ENCODE peak calls at places on chromosome 15, in four cellular contexts. One of them, this sample, is unnamed.

GRCh38 chr15:78977091-78977571 is 32.3 kb upstream of the CTSH start:
- DNase-seq in GM12878: peak; percentile 91
- DNase-seq in K562: no peak
- DNase-seq in HepG2: no peak
- DNase-seq in this sample: no peak

GRCh38 chr15:67531379-67532059 is 10.6 kb downstream of the C15orf61 start:
- DNase-seq in K562: no peak
- DNase-seq in GM12878: no peak
- DNase-seq in HepG2: no peak
- DNase-seq in this sample: no peak

GRCh38 chr15:58966698-58967097 is 20.8 kb upstream of the RNF111 start:
- DNase-seq in GM12878: no peak
- DNase-seq in K562: no peak
- DNase-seq in HepG2: no peak
- DNase-seq in this sample: no peak

GRCh38 chr15:101175396-101175795 is 76.5 kb downstream of the CHSY1 start:
- DNase-seq in GM12878: no peak
- DNase-seq in HepG2: no peak
- DNase-seq in K562: no peak
- DNase-seq in this sample: no peak

GRCh38 chr15:67736810-67737209 is 88.5 kb upstream of the SKOR1 start:
- DNase-seq in GM12878: no peak
- DNase-seq in HepG2: no peak
- DNase-seq in K562: peak; percentile 12
- DNase-seq in this sample: no peak

GRCh38 chr15:100942656-100943055 is 23.5 kb downstream of the LRRK1 start:
- DNase-seq in K562: no peak
- DNase-seq in HepG2: no peak
- DNase-seq in GM12878: no peak
- DNase-seq in this sample: no peak

GRCh38 chr15:66827039-66827697 is 125.1 kb downstream of the SMAD6 start:
- DNase-seq in K562: no peak
- DNase-seq in GM12878: no peak
- DNase-seq in HepG2: no peak
- DNase-seq in this sample: peak; percentile 36

GRCh38 chr15:92101706-92102434 is 248.4 kb downstream of the SLCO3A1 start:
- DNase-seq in HepG2: no peak
- DNase-seq in GM12878: peak; percentile 28
- DNase-seq in K562: no peak
- DNase-seq in this sample: no peak

GRCh38 chr15:39246523-39246922 is 334.4 kb upstream of the THBS1 start:
- DNase-seq in GM12878: no peak
- DNase-seq in K562: no peak
- DNase-seq in HepG2: no peak
- DNase-seq in this sample: no peak

GRCh38 chr15:68991723-68992122 is 22.8 kb upstream of the NOX5 start:
- DNase-seq in K562: peak; percentile 95
- DNase-seq in GM12878: no peak
- DNase-seq in HepG2: no peak
- DNase-seq in this sample: no peak

GRCh38 chr15:27826411-27826810 is 272.7 kb downstream of the OCA2 start:
- DNase-seq in GM12878: no peak
- DNase-seq in K562: no peak
- DNase-seq in HepG2: no peak
- DNase-seq in this sample: no peak

GRCh38 chr15:60477991-60478632 is 830 bp downstream of the ICE2 start:
- DNase-seq in GM12878: peak; percentile 15
- DNase-seq in HepG2: peak; percentile 21
- DNase-seq in K562: peak; percentile 29
- DNase-seq in this sample: no peak

GRCh38 chr15:79184465-79184892 is 93.9 kb upstream of the RASGRF1 start:
- DNase-seq in GM12878: peak; percentile 25
- DNase-seq in K562: peak; percentile 79
- DNase-seq in HepG2: peak; percentile 59
- DNase-seq in this sample: peak; percentile 80

GRCh38 chr15:36469567-36469966 is 109.9 kb upstream of the CDIN1 start:
- DNase-seq in K562: no peak
- DNase-seq in HepG2: no peak
- DNase-seq in GM12878: no peak
- DNase-seq in this sample: no peak

GRCh38 chr15:42457445-42458442 is 33.2 kb downstream of the ZNF106 start:
- DNase-seq in K562: no peak
- DNase-seq in HepG2: no peak
- DNase-seq in GM12878: peak; percentile 45
- DNase-seq in this sample: peak; percentile 80

GRCh38 chr15:73368301-73369072 is at the start of gene HCN4:
- DNase-seq in HepG2: no peak
- DNase-seq in GM12878: no peak
- DNase-seq in K562: no peak
- DNase-seq in this sample: peak; percentile 84

GRCh38 chr15:79321876-79322275 is 11.0 kb downstream of the TMED3 start:
- DNase-seq in K562: no peak
- DNase-seq in HepG2: no peak
- DNase-seq in GM12878: no peak
- DNase-seq in this sample: no peak

GRCh38 chr15:62846131-62846804 is 196.3 kb upstream of the TPM1 start:
- DNase-seq in K562: no peak
- DNase-seq in HepG2: no peak
- DNase-seq in GM12878: no peak
- DNase-seq in this sample: no peak

GRCh38 chr15:62848631-62849050 is 193.9 kb upstream of the TPM1 start:
- DNase-seq in GM12878: no peak
- DNase-seq in HepG2: peak; percentile 13
- DNase-seq in K562: no peak
- DNase-seq in this sample: no peak

GRCh38 chr15:62846805-62847481 is 195.6 kb upstream of the TPM1 start:
- DNase-seq in K562: no peak
- DNase-seq in GM12878: no peak
- DNase-seq in HepG2: no peak
- DNase-seq in this sample: no peak

GRCh38 chr15:62849316-62850129 is 193.0 kb upstream of the TPM1 start:
- DNase-seq in HepG2: no peak
- DNase-seq in GM12878: no peak
- DNase-seq in K562: no peak
- DNase-seq in this sample: no peak

DNA sequence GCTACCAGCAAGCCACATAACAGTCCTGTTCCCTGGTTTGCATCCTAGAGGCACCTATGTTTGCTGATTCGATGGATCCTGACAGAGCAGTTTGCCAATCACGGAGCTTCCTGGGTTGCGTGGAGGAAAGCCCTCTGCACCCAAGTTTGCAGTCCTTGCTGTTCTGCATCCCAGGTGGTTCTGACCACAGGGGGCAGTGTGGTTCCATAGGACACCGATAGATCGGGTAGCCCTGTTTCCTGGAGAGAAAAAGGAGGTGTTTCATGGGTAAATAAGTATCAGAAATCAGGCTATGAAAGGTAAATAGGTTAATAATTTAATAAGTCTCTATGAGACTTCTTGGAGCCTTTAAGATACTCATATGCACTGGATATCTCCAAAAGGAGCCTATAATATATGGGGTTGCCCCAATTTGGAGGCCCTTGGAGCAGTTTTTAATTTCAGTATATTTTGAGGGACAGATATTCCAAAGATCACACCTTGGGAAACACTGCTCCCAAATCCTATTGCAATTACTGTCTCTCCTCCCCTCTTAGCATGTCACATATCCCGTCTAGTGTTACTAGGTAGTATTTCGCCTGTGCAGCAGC is 194.6 kb upstream of the TPM1 start:
- DNase-seq in K562: peak; percentile 67
- DNase-seq in HepG2: peak; percentile 44
- DNase-seq in GM12878: no peak
- DNase-seq in this sample: peak; percentile 88
- TF ChIP-seq ATF2 in K562: no peak
- TF ChIP-seq ATF2 in HepG2: no peak
- TF ChIP-seq ATF2 in GM12878: no peak
- TF ChIP-seq ATF2 in this sample: no peak

GRCh38 chr15:50890751-50891150 is 17.7 kb upstream of the AP4E1 start:
- DNase-seq in GM12878: no peak
- DNase-seq in K562: no peak
- DNase-seq in HepG2: no peak
- DNase-seq in this sample: no peak
- TF ChIP-seq CREM in GM12878: no peak
- TF ChIP-seq CREM in K562: no peak
- TF ChIP-seq CREM in HepG2: no peak
- TF ChIP-seq CREM in this sample: no peak

GRCh38 chr15:80509800-80510199 is 105.6 kb downstream of the ARNT2 start:
- DNase-seq in GM12878: no peak
- DNase-seq in K562: no peak
- DNase-seq in HepG2: no peak
- DNase-seq in this sample: no peak

GRCh38 chr15:80507131-80507530 is 102.9 kb downstream of the ARNT2 start:
- DNase-seq in GM12878: no peak
- DNase-seq in HepG2: no peak
- DNase-seq in K562: no peak
- DNase-seq in this sample: no peak

GRCh38 chr15:80508783-80509182 is 104.6 kb downstream of the ARNT2 start:
- DNase-seq in GM12878: no peak
- DNase-seq in K562: no peak
- DNase-seq in HepG2: no peak
- DNase-seq in this sample: no peak

GRCh38 chr15:80506494-80506893 is 102.3 kb downstream of the ARNT2 start:
- DNase-seq in GM12878: no peak
- DNase-seq in HepG2: no peak
- DNase-seq in K562: no peak
- DNase-seq in this sample: no peak

DNA sequence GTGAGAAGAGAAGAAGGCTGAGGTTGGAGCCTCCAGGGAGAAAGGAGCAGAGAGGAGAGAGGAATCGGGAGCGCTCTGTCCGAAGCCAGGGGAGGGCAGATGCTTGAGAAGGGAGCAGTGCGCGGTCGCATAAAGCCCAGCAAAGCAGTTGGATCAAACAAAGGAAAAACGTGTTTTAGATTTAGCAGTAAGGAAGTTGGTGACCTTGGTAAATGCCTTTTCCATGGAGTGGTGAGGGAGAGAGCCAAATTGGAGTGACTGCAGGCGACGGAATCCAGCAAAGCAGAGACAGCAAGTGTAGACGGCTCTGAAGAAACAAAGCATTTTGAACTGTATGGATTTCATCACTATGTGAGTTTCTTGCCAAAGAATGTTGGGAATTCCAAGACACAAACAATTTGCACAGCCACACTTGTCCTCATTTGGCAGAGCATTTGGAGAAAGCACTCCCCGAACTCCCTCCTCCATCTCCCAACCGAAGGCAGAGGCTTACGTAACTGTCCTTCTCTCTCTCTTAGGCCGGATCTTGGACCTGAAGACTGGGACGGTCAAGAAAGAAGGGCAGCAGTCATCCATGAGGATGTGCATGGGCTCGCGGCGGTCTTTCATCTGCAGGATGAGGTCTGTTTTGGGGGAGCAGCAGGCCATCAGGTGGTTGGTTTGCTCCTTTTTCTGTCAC is 103.6 kb downstream of the ARNT2 start:
- DNase-seq in GM12878: no peak
- DNase-seq in HepG2: no peak
- DNase-seq in K562: no peak
- DNase-seq in this sample: no peak
- TF ChIP-seq ESRRA in GM12878: no peak
- TF ChIP-seq ESRRA in HepG2: no peak
- TF ChIP-seq ESRRA in K562: no peak
- TF ChIP-seq ESRRA in this sample: no peak

GRCh38 chr15:90325677-90326200 is 26.3 kb upstream of the ZNF774 start:
- DNase-seq in K562: no peak
- DNase-seq in GM12878: no peak
- DNase-seq in HepG2: no peak
- DNase-seq in this sample: no peak
- TF ChIP-seq ATF2 in K562: no peak
- TF ChIP-seq ATF2 in GM12878: no peak
- TF ChIP-seq ATF2 in HepG2: no peak
- TF ChIP-seq ATF2 in this sample: no peak

GRCh38 chr15:52733078-52733477 is 53.9 kb upstream of the ATOSA start:
- DNase-seq in K562: no peak
- DNase-seq in HepG2: peak; percentile 63
- DNase-seq in GM12878: no peak
- DNase-seq in this sample: no peak

GRCh38 chr15:52737720-52738119 is 52.4 kb downstream of the ONECUT1 start:
- DNase-seq in GM12878: no peak
- DNase-seq in HepG2: no peak
- DNase-seq in K562: no peak
- DNase-seq in this sample: no peak

GRCh38 chr15:52733696-52734255 is 54.6 kb upstream of the ATOSA start:
- DNase-seq in HepG2: no peak
- DNase-seq in GM12878: no peak
- DNase-seq in K562: no peak
- DNase-seq in this sample: no peak

GRCh38 chr15:52734329-52734728 is 55.1 kb upstream of the ATOSA start:
- DNase-seq in GM12878: no peak
- DNase-seq in K562: no peak
- DNase-seq in HepG2: no peak
- DNase-seq in this sample: no peak

DNA sequence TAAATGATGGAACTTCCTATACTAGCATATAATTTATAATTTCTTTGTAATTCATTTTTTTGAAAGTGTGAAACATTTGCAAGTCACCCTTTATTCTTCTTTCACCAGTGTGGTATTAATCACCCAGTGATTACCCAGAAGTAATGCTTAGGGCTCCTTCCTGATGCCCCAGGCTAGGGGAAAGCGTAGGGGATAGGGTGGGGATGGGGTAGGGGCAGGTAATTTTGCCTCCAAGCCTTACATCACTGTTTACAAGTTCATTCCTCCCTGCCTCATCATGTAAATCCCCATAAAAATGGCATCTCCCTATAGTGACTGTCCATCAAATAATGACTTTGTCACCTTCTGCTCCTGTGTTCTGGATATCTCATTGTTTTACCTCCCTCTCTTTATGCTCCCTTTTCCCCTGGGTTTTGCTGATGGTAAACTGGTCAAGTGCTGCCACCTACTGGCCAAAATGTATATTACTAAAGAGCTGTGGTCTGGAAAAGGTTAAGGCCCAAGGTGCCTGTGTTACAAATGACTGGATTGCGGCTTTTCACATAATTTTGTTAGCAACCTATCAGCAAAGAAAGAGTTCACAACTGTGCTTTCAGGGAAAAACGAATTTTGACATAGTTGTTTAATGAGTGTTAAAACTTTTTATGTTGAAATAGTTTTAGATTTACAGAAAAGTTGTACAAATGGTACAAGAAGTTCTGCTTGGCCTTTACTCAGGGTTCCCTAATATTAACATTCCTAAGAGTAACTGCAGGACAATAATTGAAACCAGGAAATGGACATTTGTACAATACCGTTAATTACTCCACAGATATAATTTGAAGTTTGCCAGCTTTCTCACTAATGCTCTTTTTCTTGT is 54.7 kb downstream of the ONECUT1 start:
- DNase-seq in GM12878: peak; percentile 64
- DNase-seq in HepG2: peak; percentile 73
- DNase-seq in K562: peak; percentile 81
- DNase-seq in this sample: peak; percentile 64
- TF ChIP-seq CREM in GM12878: no peak
- TF ChIP-seq CREM in HepG2: no peak
- TF ChIP-seq CREM in K562: no peak
- TF ChIP-seq CREM in this sample: no peak

This sample was measured in WTC11.